ENCODE peak calls at places on chromosomes 1 and 21, in eight cellular contexts. X is ovary, A is A549, I is stomach, V is tibial nerve, L is sigmoid colon, R is GM12878, H is H1. D is an unnamed sample.

GRCh38 chr21:39489380-39489924 is 37.7 kb downstream of the SH3BGR start:
- DNase-seq in X (no peak), A (no peak), I (no peak), V (no peak), L (no peak), R (no peak), H (no peak), D (no peak)

GRCh38 chr21:31727181-31727580 is 4.7 kb downstream of the SCAF4 start:
- DNase-seq in X (no peak), A (no peak), I (no peak), V (no peak), L (no peak), R (no peak), H (no peak), D (no peak)

GRCh38 chr21:42423197-42423675 is 19.5 kb downstream of the UBASH3A start:
- DNase-seq in X (no peak), A (no peak), I (no peak), V (no peak), L (no peak), R (peak), H (no peak), D (peak)

GRCh38 chr1:41383094-41383852 is 22.0 kb downstream of the FOXO6 start:
- DNase-seq in X (peak), A (no peak), I (no peak), V (no peak), L (no peak), R (no peak), H (no peak), D (no peak)

GRCh38 chr1:19682257-19682656 is 17.6 kb downstream of the HTR6 start:
- DNase-seq in X (no peak), A (no peak), I (no peak), V (no peak), L (no peak), R (no peak), H (no peak), D (no peak)

GRCh38 chr1:203172184-203173115 is 3.2 kb downstream of the MYBPH start:
- DNase-seq in X (peak), A (peak), I (peak), V (no peak), L (peak), R (no peak), H (peak), D (peak)

GRCh38 chr1:214603819-214604252 is 841 bp downstream of the CENPF start:
- DNase-seq in X (no peak), A (peak), I (no peak), V (no peak), L (no peak), R (no peak), H (no peak), D (no peak)

GRCh38 chr1:24898152-24898908 is 31.7 kb downstream of the RUNX3 start:
- DNase-seq in X (peak), A (peak), I (peak), V (peak), L (no peak), R (no peak), H (peak), D (peak)

GRCh38 chr21:17585875-17586450 is 26.7 kb downstream of the BTG3 start:
- DNase-seq in X (no peak), A (peak), I (no peak), V (peak), L (no peak), R (no peak), H (no peak), D (no peak)

GRCh38 chr1:86258106-86258505 is 101.5 kb upstream of the COL24A1 start:
- DNase-seq in X (no peak), A (no peak), I (no peak), V (no peak), L (no peak), R (no peak), H (no peak), D (no peak)

GRCh38 chr1:229268505-229268904 is 2.4 kb upstream of the RAB4A start:
- DNase-seq in X (no peak), A (no peak), I (no peak), V (no peak), L (no peak), R (no peak), H (no peak), D (no peak)

GRCh38 chr1:67659229-67659628 is 25.8 kb upstream of the GADD45A start:
- DNase-seq in X (no peak), A (no peak), I (no peak), V (no peak), L (no peak), R (no peak), H (no peak), D (no peak)

GRCh38 chr1:155044812-155045690 is 6.1 kb upstream of the ADAM15 start:
- DNase-seq in X (peak), A (peak), I (peak), V (peak), L (peak), R (no peak), H (peak), D (peak)

GRCh38 chr1:39666772-39667171 is 5.1 kb downstream of the NT5C1A start:
- DNase-seq in X (no peak), A (no peak), I (no peak), V (no peak), L (no peak), R (peak), H (no peak), D (no peak)
- TF ChIP-seq EP300 in X (no peak), A (no peak), I (no peak), V (no peak), L (no peak), R (peak), H (no peak), D (no peak)

GRCh38 chr1:149888160-149888998 is 11.0 kb upstream of the BOLA1 start:
- DNase-seq in X (peak), A (peak), I (peak), V (peak), L (peak), R (peak), H (peak), D (peak)
- H3K27ac ChIP-seq in X (peak), A (peak), I (peak), V (peak), L (peak), R (peak), H (peak), D (peak)

GRCh38 chr1:114720492-114720891 is 3.9 kb upstream of the NRAS start:
- DNase-seq in X (no peak), A (no peak), I (no peak), V (no peak), L (no peak), R (no peak), H (no peak), D (no peak)
- TF ChIP-seq EP300 in X (no peak), A (no peak), I (no peak), V (no peak), L (no peak), R (no peak), H (no peak), D (no peak)

GRCh38 chr1:38125016-38125415 is 78.4 kb upstream of the POU3F1 start:
- DNase-seq in X (no peak), A (no peak), I (no peak), V (no peak), L (peak), R (no peak), H (no peak), D (no peak)

GRCh38 chr1:38128511-38128910 is 81.9 kb upstream of the POU3F1 start:
- DNase-seq in X (no peak), A (no peak), I (no peak), V (no peak), L (peak), R (no peak), H (no peak), D (no peak)

GRCh38 chr1:38126970-38127369 is 80.4 kb upstream of the POU3F1 start:
- DNase-seq in X (no peak), A (no peak), I (no peak), V (no peak), L (peak), R (no peak), H (no peak), D (no peak)

GRCh38 chr1:38127432-38127831 is 80.8 kb upstream of the POU3F1 start:
- DNase-seq in X (no peak), A (no peak), I (no peak), V (no peak), L (peak), R (no peak), H (no peak), D (no peak)

DNA sequence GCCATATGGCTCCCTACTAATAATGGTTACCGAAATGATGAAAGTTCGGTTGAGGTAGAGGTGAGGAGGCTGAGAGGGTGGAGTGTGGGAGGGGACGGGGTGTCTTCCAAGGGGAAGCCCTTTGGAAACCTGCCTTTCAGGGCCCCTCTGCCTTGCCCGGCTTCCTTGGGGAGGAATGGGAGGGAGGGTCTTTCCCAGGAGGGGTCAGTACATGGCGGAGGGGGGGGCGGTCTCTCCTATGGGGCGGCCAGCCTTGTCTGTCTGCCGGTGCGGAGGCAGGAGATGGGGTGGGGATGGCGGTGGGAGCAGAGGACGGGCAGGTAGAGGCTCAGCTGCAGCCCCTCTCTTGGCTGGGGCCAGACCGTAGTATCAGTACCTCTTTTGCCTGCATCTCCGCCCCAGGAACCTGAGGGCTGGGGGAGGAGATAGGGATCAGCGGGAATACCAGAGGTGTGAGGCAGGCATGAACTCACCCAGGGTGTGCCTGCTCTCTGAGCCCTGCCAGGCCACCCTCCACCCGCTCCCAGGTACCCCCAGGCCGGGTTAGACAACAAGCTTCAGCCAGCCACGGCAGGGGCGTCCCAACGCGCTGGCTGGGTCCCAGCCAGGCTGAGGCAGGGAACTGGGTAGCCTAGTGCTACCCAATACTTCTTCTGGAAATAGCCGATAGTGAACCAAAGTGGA is 79.4 kb upstream of the POU3F1 start:
- DNase-seq in X (no peak), A (no peak), I (no peak), V (no peak), L (peak), R (no peak), H (no peak), D (no peak)
- H3K27ac ChIP-seq in X (no peak), A (no peak), I (no peak), V (no peak), L (no peak), R (no peak), H (no peak), D (no peak)

GRCh38 chr1:164716992-164717703 is 158.2 kb downstream of the PBX1 start:
- DNase-seq in X (no peak), A (no peak), I (no peak), V (no peak), L (no peak), R (no peak), H (no peak), D (no peak)

GRCh38 chr1:164721037-164721496 is 162.1 kb downstream of the PBX1 start:
- DNase-seq in X (no peak), A (no peak), I (no peak), V (no peak), L (no peak), R (no peak), H (no peak), D (no peak)

GRCh38 chr1:164720329-164721036 is 161.5 kb downstream of the PBX1 start:
- DNase-seq in X (no peak), A (no peak), I (no peak), V (no peak), L (no peak), R (no peak), H (no peak), D (no peak)

GRCh38 chr1:164718821-164719220 is 159.8 kb downstream of the PBX1 start:
- DNase-seq in X (no peak), A (no peak), I (no peak), V (no peak), L (no peak), R (no peak), H (no peak), D (no peak)

GRCh38 chr1:164719676-164720075 is 160.7 kb downstream of the PBX1 start:
- DNase-seq in X (no peak), A (no peak), I (no peak), V (no peak), L (no peak), R (no peak), H (no peak), D (no peak)
- TF ChIP-seq EP300 in X (no peak), A (no peak), I (no peak), V (no peak), L (no peak), R (no peak), H (no peak), D (no peak)

D was measured in transverse colon.